ENCODE peak calls at places on chromosomes 5 and 9, in five cellular contexts. A, C, Q, N and E are unnamed samples.

GRCh38 chr9:108933231-108933630 is 693 bp downstream of the ELP1 start:
- DNase-seq in N (peak), A (peak), C (no peak), Q (no peak), E (peak)

GRCh38 chr5:34923694-34924461 is 5.5 kb upstream of the DNAJC21 start:
- DNase-seq in A (peak), C (no peak), N (peak), Q (no peak), E (peak)

GRCh38 chr5:170330568-170331054 is 33.0 kb upstream of the LCP2 start:
- DNase-seq in N (no peak), Q (no peak), A (no peak), C (no peak), E (no peak)

GRCh38 chr5:125088522-125089105 is 342.2 kb upstream of the ZNF608 start:
- DNase-seq in N (no peak), Q (no peak), C (no peak), A (no peak), E (no peak)

GRCh38 chr5:135246605-135246922 is 152.5 kb downstream of the MACROH2A1 start:
- DNase-seq in A (no peak), Q (peak), C (no peak), N (no peak), E (no peak)

GRCh38 chr9:407255-407654 is 192.6 kb downstream of the DOCK8 start:
- DNase-seq in C (no peak), A (peak), N (no peak), Q (no peak), E (no peak)

GRCh38 chr9:87343816-87344438 is 153.7 kb upstream of the DAPK1 start:
- DNase-seq in N (peak), C (no peak), A (peak), Q (no peak), E (peak)

GRCh38 chr9:77040340-77040739 is 20.9 kb downstream of the FOXB2 start:
- DNase-seq in A (no peak), N (no peak), Q (no peak), C (no peak), E (no peak)

GRCh38 chr5:115369430-115370144 is 73.1 kb upstream of the CCDC112 start:
- DNase-seq in Q (no peak), C (no peak), N (no peak), A (no peak), E (no peak)

GRCh38 chr9:122217640-122218039 is 11.1 kb downstream of the LHX6 start:
- DNase-seq in Q (no peak), A (no peak), C (no peak), N (no peak), E (no peak)

GRCh38 chr5:161410640-161411039 is 135.9 kb downstream of the GABRB2 start:
- DNase-seq in C (no peak), A (no peak), Q (no peak), N (no peak), E (no peak)

GRCh38 chr5:78648359-78649219 is at the start of gene LHFPL2:
- DNase-seq in N (peak), C (peak), A (peak), Q (peak), E (peak)

GRCh38 chr5:147522435-147522834 is 12.6 kb upstream of the DPYSL3 start:
- DNase-seq in C (no peak), A (peak), Q (no peak), N (peak), E (no peak)

GRCh38 chr9:75146229-75146628 is 57.9 kb downstream of the OSTF1 start:
- DNase-seq in N (peak), A (peak), Q (no peak), C (no peak), E (peak)

GRCh38 chr5:106392766-106393165 is 1278.0 kb downstream of the EFNA5 start:
- DNase-seq in N (no peak), A (peak), Q (no peak), C (no peak), E (peak)

GRCh38 chr5:60883229-60883628 is 39.2 kb upstream of the ELOVL7 start:
- DNase-seq in N (peak), Q (no peak), C (no peak), A (peak), E (peak)

GRCh38 chr5:143566139-143566538 is 162.7 kb upstream of the NR3C1 start:
- DNase-seq in N (no peak), C (no peak), Q (no peak), A (no peak), E (no peak)

GRCh38 chr5:140351609-140352334 is 5.4 kb upstream of the HBEGF start:
- DNase-seq in A (peak), C (no peak), N (peak), Q (peak), E (peak)

GRCh38 chr5:113044776-113045175 is 68.2 kb downstream of the DCP2 start:
- DNase-seq in A (no peak), Q (no peak), C (no peak), N (no peak), E (no peak)

GRCh38 chr9:85212887-85213286 is 528.9 kb downstream of the AGTPBP1 start:
- DNase-seq in A (peak), C (no peak), Q (no peak), N (peak), E (peak)

GRCh38 chr5:73625905-73626811 is at the start of gene ARHGEF28:
- DNase-seq in C (peak), Q (peak), A (peak), N (peak), E (peak)

GRCh38 chr9:74277532-74277931 is 219.6 kb upstream of the RORB start:
- DNase-seq in Q (no peak), N (no peak), C (no peak), A (no peak), E (no peak)

GRCh38 chr5:82861705-82862104 is 215.5 kb downstream of the TMEM167A start:
- DNase-seq in Q (no peak), A (peak), N (peak), C (no peak), E (peak)

GRCh38 chr5:33526755-33527154 is 86.0 kb downstream of the TARS1 start:
- DNase-seq in N (no peak), C (no peak), A (no peak), Q (no peak), E (no peak)

GRCh38 chr5:116847960-116848359 is 273.3 kb upstream of the SEMA6A start:
- DNase-seq in A (no peak), Q (peak), C (no peak), N (no peak), E (no peak)

DNA sequence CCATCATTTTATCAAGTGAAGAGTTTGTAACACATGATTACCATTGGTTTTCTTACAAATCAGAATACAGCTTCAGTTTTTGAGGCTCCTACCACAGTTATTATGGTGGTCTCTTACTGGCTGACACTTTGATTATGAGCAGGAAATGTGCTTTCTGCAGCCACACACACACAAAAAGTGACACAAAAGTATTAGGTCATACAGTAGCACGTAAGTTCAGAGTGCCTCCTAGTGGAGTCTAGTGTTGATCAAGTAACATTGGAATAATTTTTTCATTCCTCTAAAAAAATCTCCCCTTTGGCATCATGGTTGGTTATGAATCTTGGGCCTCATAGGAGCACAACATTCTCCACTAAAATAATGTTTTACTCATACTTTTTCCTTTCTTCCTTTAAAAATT is 37.6 kb downstream of the PAM start:
- DNase-seq in C (no peak), N (peak), Q (no peak), A (no peak), E (peak)
- TF ChIP-seq CTCF in C (no peak), N (peak), Q (no peak), A (peak), E (peak)

GRCh38 chr5:108905818-108906217 is 158.1 kb downstream of the FER start:
- DNase-seq in Q (no peak), N (no peak), C (no peak), A (peak), E (no peak)
- TF ChIP-seq CTCF in Q (no peak), N (no peak), C (no peak), A (no peak), E (no peak)

GRCh38 chr9:95181226-95181818 is 136.2 kb downstream of the FANCC start:
- DNase-seq in C (no peak), A (peak), Q (no peak), N (peak), E (peak)
- TF ChIP-seq CTCF in C (peak), A (peak), Q (peak), N (peak), E (peak)

GRCh38 chr9:124296094-124296493 is 38.3 kb downstream of the NEK6 start:
- DNase-seq in C (no peak), A (no peak), Q (no peak), N (no peak), E (no peak)

GRCh38 chr9:124295097-124295794 is 37.5 kb downstream of the NEK6 start:
- DNase-seq in C (no peak), Q (no peak), N (no peak), A (no peak), E (no peak)

GRCh38 chr9:124291801-124292396 is 34.1 kb downstream of the NEK6 start:
- DNase-seq in C (no peak), A (no peak), N (peak), Q (no peak), E (peak)

GRCh38 chr9:124292696-124293593 is 35.2 kb downstream of the NEK6 start:
- DNase-seq in N (no peak), Q (no peak), C (no peak), A (no peak), E (peak)

GRCh38 chr9:124293712-124294504 is 36.2 kb downstream of the NEK6 start:
- DNase-seq in A (peak), Q (no peak), N (peak), C (no peak), E (no peak)
- TF ChIP-seq CTCF in A (no peak), Q (no peak), N (no peak), C (peak), E (peak)

GRCh38 chr9:126604059-126604685 is 9.6 kb upstream of the LMX1B start:
- DNase-seq in Q (no peak), C (no peak), A (no peak), N (no peak), E (no peak)

GRCh38 chr9:126595982-126596381 is 17.7 kb upstream of the LMX1B start:
- DNase-seq in A (no peak), Q (no peak), N (no peak), C (no peak), E (no peak)

GRCh38 chr9:126604706-126605105 is 9.0 kb upstream of the LMX1B start:
- DNase-seq in N (no peak), A (no peak), Q (no peak), C (no peak), E (no peak)

GRCh38 chr9:126599047-126599650 is 14.6 kb upstream of the LMX1B start:
- DNase-seq in Q (no peak), N (no peak), A (no peak), C (no peak), E (no peak)
- TF ChIP-seq CTCF in Q (no peak), N (peak), A (peak), C (no peak), E (peak)

GRCh38 chr9:98120476-98120875 is 1.5 kb upstream of the TRIM14 start:
- DNase-seq in Q (peak), N (no peak), A (no peak), C (no peak), E (no peak)

GRCh38 chr9:98121096-98121495 is 2.1 kb upstream of the TRIM14 start:
- DNase-seq in C (no peak), N (no peak), Q (peak), A (no peak), E (peak)

GRCh38 chr9:98117984-98118639 is 910 bp downstream of the TRIM14 start:
- DNase-seq in Q (peak), N (peak), A (no peak), C (peak), E (peak)

GRCh38 chr9:98124637-98125426 is 5.8 kb upstream of the TRIM14 start:
- DNase-seq in A (no peak), N (no peak), Q (no peak), C (no peak), E (no peak)

DNA sequence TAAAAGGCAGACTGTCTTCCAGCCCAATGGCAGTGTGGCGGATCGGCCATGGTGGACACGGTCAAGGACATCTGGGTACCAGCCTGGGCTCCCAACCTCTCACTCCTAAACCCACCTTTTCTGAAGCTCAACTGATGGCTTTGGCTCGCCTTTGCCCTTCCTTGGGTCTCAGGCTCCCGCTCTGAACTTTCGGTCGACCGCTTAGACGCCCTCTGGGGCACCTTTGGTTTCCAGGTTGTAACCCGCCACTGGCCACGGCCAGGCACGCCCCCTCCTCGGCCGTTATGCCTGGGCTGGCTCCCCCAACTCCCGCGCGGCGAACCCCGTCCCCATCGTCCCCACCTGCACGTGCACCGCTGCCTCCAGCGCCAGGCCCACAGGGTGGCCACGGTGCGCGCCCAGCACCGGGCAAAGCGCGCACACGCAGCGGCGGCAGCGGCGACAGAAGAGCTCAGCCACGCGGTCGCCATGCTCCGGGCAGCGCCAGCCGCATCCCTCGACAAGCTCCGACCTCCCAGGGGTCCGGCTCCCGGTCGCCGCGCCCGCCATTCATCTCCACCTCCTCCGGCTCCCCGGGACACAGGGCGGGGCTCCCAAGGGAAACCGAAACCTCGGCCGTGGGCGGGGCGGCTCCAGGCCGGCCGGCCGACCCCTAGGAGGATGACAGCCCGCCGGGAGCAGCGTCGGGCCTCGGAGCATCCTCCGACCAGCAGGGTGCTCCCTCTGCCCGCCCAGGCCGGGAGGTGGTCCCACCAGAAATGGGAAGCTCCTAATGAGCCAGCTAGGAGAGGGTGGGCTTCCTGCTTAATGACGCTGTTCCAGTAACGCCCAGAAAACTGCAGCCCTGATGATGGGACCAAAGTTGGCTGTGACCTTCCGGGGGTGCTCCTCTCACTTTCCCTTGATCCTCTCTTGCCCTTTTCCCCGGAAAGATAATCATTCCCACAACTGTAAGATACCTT is at the start of gene TRIM14:
- DNase-seq in Q (peak), C (peak), A (peak), N (peak), E (peak)
- TF ChIP-seq CTCF in Q (no peak), C (no peak), A (no peak), N (peak), E (no peak)